ENCODE peak calls at places on chromosomes 7 and 10, in seven cellular contexts. X is right atrium auricular region, T is Caco-2, G is fibroblast of lung, R is HCT116, U is cardiac muscle cell, H is heart left ventricle. B is an unnamed sample. For H3K27me3 and H3K4me1, the result is how much of the 10 kb centered on the place peaks cover.

GRCh38 chr7:116955340-116955739 is 2.0 kb downstream of the ST7 start:
- DNase-seq in X (no peak), T (no peak), G (no peak), R (no peak), U (no peak), H (no peak), B (no peak)

GRCh38 chr7:45670227-45670626 is 96.1 kb downstream of the ADCY1 start:
- DNase-seq in X (peak), T (no peak), G (no peak), R (no peak), U (no peak), H (peak), B (no peak)

GRCh38 chr10:43071881-43072650 is 4.8 kb upstream of the RET start:
- DNase-seq in X (no peak), T (no peak), G (no peak), R (no peak), U (no peak), H (peak), B (no peak)

GRCh38 chr10:44154956-44155355 is 229.9 kb downstream of the CXCL12 start:
- DNase-seq in X (no peak), T (no peak), G (no peak), R (no peak), U (no peak), H (no peak), B (no peak)

GRCh38 chr7:45576249-45576929 is 2.2 kb downstream of the ADCY1 start:
- DNase-seq in X (no peak), T (peak), G (no peak), R (no peak), U (no peak), H (no peak), B (no peak)

GRCh38 chr7:94252971-94253370 is 141.7 kb upstream of the COL1A2 start:
- DNase-seq in X (no peak), T (no peak), G (peak), R (no peak), U (peak), H (no peak), B (no peak)

GRCh38 chr10:51030480-51030879 is 43.8 kb upstream of the PRKG1 start:
- DNase-seq in X (no peak), T (no peak), G (peak), R (no peak), U (no peak), H (no peak), B (no peak)

GRCh38 chr10:79244841-79245504 is 102.3 kb upstream of the PPIF start:
- DNase-seq in X (no peak), T (no peak), G (no peak), R (no peak), U (no peak), H (no peak), B (no peak)

GRCh38 chr7:12582362-12582761 is 11.8 kb downstream of the SCIN start:
- DNase-seq in X (no peak), T (no peak), G (no peak), R (no peak), U (no peak), H (no peak), B (no peak)

GRCh38 chr10:8173866-8174243 is 119.4 kb downstream of the GATA3 start:
- DNase-seq in X (no peak), T (no peak), G (no peak), R (no peak), U (no peak), H (no peak), B (no peak)

GRCh38 chr10:73646598-73647041 is 5.3 kb upstream of the MYOZ1 start:
- DNase-seq in X (no peak), T (no peak), G (no peak), R (no peak), U (no peak), H (no peak), B (no peak)

GRCh38 chr10:5945203-5945534 is 32.2 kb downstream of the IL15RA start:
- DNase-seq in X (no peak), T (no peak), G (no peak), R (no peak), U (no peak), H (no peak), B (peak)

GRCh38 chr7:151060416-151061234 is 1.2 kb downstream of the SLC4A2 start:
- DNase-seq in X (no peak), T (no peak), G (no peak), R (no peak), U (no peak), H (no peak), B (no peak)

GRCh38 chr10:13712799-13713581 is 126.2 kb downstream of the PRPF18 start:
- DNase-seq in X (peak), T (no peak), G (peak), R (peak), U (no peak), H (peak), B (peak)

GRCh38 chr10:5292196-5292735 is 72.5 kb upstream of the UCN3 start:
- DNase-seq in X (no peak), T (no peak), G (no peak), R (no peak), U (no peak), H (no peak), B (no peak)

GRCh38 chr7:135575296-135575695 is 17.6 kb downstream of the NUP205 start:
- DNase-seq in X (no peak), T (no peak), G (no peak), R (no peak), U (no peak), H (no peak), B (no peak)

GRCh38 chr10:51620131-51620530 is 79.3 kb downstream of the CSTF2T start:
- DNase-seq in X (no peak), T (no peak), G (no peak), R (no peak), U (no peak), H (no peak), B (no peak)

GRCh38 chr7:6589829-6590644 is at the start of gene INTS15:
- DNase-seq in X (no peak), T (peak), G (peak), R (peak), U (peak), H (peak), B (peak)

GRCh38 chr10:34143466-34143865 is 671.6 kb downstream of the PARD3 start:
- DNase-seq in X (no peak), T (no peak), G (no peak), R (no peak), U (no peak), H (no peak), B (no peak)

GRCh38 chr7:102918865-102919264 is 6.1 kb downstream of the LRRC17 start:
- DNase-seq in X (no peak), T (no peak), G (no peak), R (no peak), U (no peak), H (no peak), B (no peak)

GRCh38 chr10:50508315-50509051 is 115.3 kb downstream of the SGMS1 start:
- DNase-seq in X (no peak), T (no peak), G (no peak), R (no peak), U (no peak), H (no peak), B (no peak)

GRCh38 chr7:22932896-22933295 is 81.0 kb downstream of the HYCC1 start:
- DNase-seq in X (no peak), T (no peak), G (no peak), R (no peak), U (no peak), H (no peak), B (no peak)

GRCh38 chr10:22476601-22477364 is 131.5 kb downstream of the SPAG6 start:
- DNase-seq in X (no peak), T (no peak), G (no peak), R (no peak), U (peak), H (no peak), B (no peak)
- H3K27me3 ChIP-seq in X (under half), T (under half), G (under half), R (under half), U (half or more), H (half or more), B (half or more)

DNA sequence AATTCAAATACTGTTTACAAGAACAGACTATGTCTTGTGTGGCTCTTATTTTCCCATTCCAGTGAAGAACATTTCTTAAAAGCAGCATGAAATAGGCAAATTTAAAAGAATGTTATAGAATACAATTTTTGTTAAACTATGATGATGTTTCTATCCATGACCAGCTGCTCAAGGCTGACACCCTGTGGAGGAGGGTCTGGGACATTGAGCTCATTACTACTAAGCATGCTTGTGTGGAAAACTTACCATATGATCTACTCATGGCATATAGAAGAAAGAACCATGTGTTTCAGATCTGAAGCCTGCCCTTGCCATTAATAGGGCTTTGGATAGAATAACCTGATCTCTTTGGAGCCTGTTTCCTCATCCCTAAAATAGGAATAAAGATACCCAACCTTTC is 125.0 kb downstream of the FOXP2 start:
- DNase-seq in X (no peak), T (peak), G (peak), R (peak), U (peak), H (no peak), B (no peak)
- TF ChIP-seq CTCF in X (no peak), T (peak), G (peak), R (peak), U (peak), H (no peak), B (no peak)

GRCh38 chr10:104231784-104232612 is at the start of gene CFAP43:
- DNase-seq in X (peak), T (peak), G (peak), R (peak), U (peak), H (peak), B (peak)

GRCh38 chr10:104235801-104236200 is 3.6 kb upstream of the CFAP43 start:
- DNase-seq in X (no peak), T (no peak), G (no peak), R (no peak), U (no peak), H (no peak), B (no peak)

GRCh38 chr10:104234934-104235333 is 2.8 kb upstream of the CFAP43 start:
- DNase-seq in X (no peak), T (no peak), G (no peak), R (no peak), U (no peak), H (no peak), B (no peak)

GRCh38 chr10:104232613-104233102 is 494 bp upstream of the CFAP43 start:
- DNase-seq in X (no peak), T (no peak), G (no peak), R (no peak), U (no peak), H (no peak), B (peak)

GRCh38 chr10:104233817-104234216 is 1.7 kb upstream of the CFAP43 start:
- DNase-seq in X (no peak), T (no peak), G (no peak), R (no peak), U (no peak), H (no peak), B (no peak)
- H3K4me1 ChIP-seq in X (under half), T (under half), G (under half), R (under half), U (under half), H (under half), B (under half)

GRCh38 chr7:32415936-32416335 is 74.2 kb downstream of the LSM5 start:
- DNase-seq in X (no peak), T (no peak), G (no peak), R (no peak), U (no peak), H (no peak), B (no peak)
- H3K27me3 ChIP-seq in X (under half), T (under half), G (under half), R (under half), U (under half), H (under half), B (under half)